ENCODE peak calls at places on chromosomes 12 and 14, in nine cellular contexts. W is lung; G is T follicular helper cell; S is psoas muscle; X is stimulated activated CD8-positive, alpha-beta memory T cell treated with anti-CD3 and anti-CD28 coated beads, Interleukin-4, amount 100 ng/mL, for 24 hours; H is NCI-H1105; D is effector memory CD8-positive, alpha-beta T cell; T is H4; L is neuronal stem cell. M is an unnamed sample.
A peak's percentile ranks its signal among the peaks of the same experiment; 100 is the strongest.

GRCh38 chr14:104353921-104354701 is 215.7 kb downstream of the KIF26A start:
- DNase-seq in W (no peak), G (no peak), S (peak; percentile 69), X (no peak), H (no peak), D (no peak), T (no peak), L (no peak), M (no peak)

GRCh38 chr14:39268393-39268792 is 34.7 kb downstream of the MIA2 start:
- DNase-seq in W (no peak), G (no peak), S (no peak), X (no peak), H (peak; percentile 38), D (no peak), T (no peak), L (no peak), M (no peak)

GRCh38 chr12:95446511-95446910 is 27.4 kb upstream of the METAP2 start:
- DNase-seq in W (no peak), G (no peak), S (peak; percentile 69), X (no peak), H (no peak), D (no peak), T (no peak), L (peak; percentile 47), M (no peak)

GRCh38 chr12:92341333-92341691 is 195.7 kb upstream of the BTG1 start:
- DNase-seq in W (no peak), G (no peak), S (no peak), X (no peak), H (no peak), D (no peak), T (no peak), L (no peak), M (no peak)

GRCh38 chr12:94038605-94039004 is 109.8 kb upstream of the PLXNC1 start:
- DNase-seq in W (no peak), G (no peak), S (no peak), X (no peak), H (no peak), D (no peak), T (no peak), L (no peak), M (no peak)

GRCh38 chr12:50842637-50843493 is at the start of gene TMPRSS12:
- DNase-seq in W (peak; percentile 47), G (no peak), S (no peak), X (no peak), H (no peak), D (no peak), T (no peak), L (no peak), M (no peak)

GRCh38 chr12:75657866-75658265 is 146.5 kb upstream of the KRR1 start:
- DNase-seq in W (no peak), G (no peak), S (no peak), X (no peak), H (no peak), D (no peak), T (no peak), L (no peak), M (no peak)

GRCh38 chr14:29148221-29148620 is 381.6 kb downstream of the FOXG1 start:
- DNase-seq in W (no peak), G (no peak), S (no peak), X (no peak), H (no peak), D (no peak), T (no peak), L (no peak), M (no peak)

GRCh38 chr12:54890339-54890738 is 36.0 kb downstream of the MUCL1 start:
- DNase-seq in W (no peak), G (no peak), S (no peak), X (no peak), H (no peak), D (no peak), T (no peak), L (no peak), M (no peak)

GRCh38 chr12:89353188-89353822 is 1.0 kb upstream of the DUSP6 start:
- DNase-seq in W (peak; percentile 76), G (no peak), S (peak; percentile 79), X (no peak), H (peak; percentile 66), D (peak; percentile 18), T (peak; percentile 43), L (peak; percentile 73), M (peak; percentile 10)

GRCh38 chr12:28800129-28800528 is 348.9 kb upstream of the FAR2 start:
- DNase-seq in W (no peak), G (no peak), S (no peak), X (no peak), H (no peak), D (no peak), T (no peak), L (no peak), M (no peak)

GRCh38 chr14:67391266-67391665 is 20.7 kb downstream of the PLEK2 start:
- DNase-seq in W (no peak), G (no peak), S (no peak), X (no peak), H (no peak), D (no peak), T (no peak), L (no peak), M (no peak)

GRCh38 chr12:1836241-1836803 is 16.0 kb downstream of the LRTM2 start:
- DNase-seq in W (no peak), G (no peak), S (no peak), X (no peak), H (no peak), D (no peak), T (no peak), L (no peak), M (no peak)

GRCh38 chr14:44988694-44989093 is 26.7 kb downstream of the TOGARAM1 start:
- DNase-seq in W (no peak), G (no peak), S (no peak), X (no peak), H (no peak), D (no peak), T (no peak), L (no peak), M (no peak)

GRCh38 chr12:52085682-52086180 is 6.2 kb downstream of the SMIM41 start:
- DNase-seq in W (no peak), G (no peak), S (no peak), X (no peak), H (no peak), D (no peak), T (no peak), L (no peak), M (no peak)

GRCh38 chr14:61601923-61602732 is 93.2 kb upstream of the HIF1A start:
- DNase-seq in W (no peak), G (no peak), S (no peak), X (no peak), H (no peak), D (no peak), T (no peak), L (no peak), M (no peak)

GRCh38 chr14:89139404-89140247 is 277.4 kb downstream of the FOXN3 start:
- DNase-seq in W (no peak), G (no peak), S (no peak), X (no peak), H (peak; percentile 3), D (no peak), T (no peak), L (no peak), M (no peak)

GRCh38 chr12:1692895-1693294 is 2.0 kb downstream of the ADIPOR2 start:
- DNase-seq in W (no peak), G (no peak), S (no peak), X (no peak), H (no peak), D (no peak), T (no peak), L (no peak), M (no peak)

GRCh38 chr14:52917732-52918131 is 33.1 kb downstream of the FERMT2 start:
- DNase-seq in W (no peak), G (no peak), S (no peak), X (no peak), H (no peak), D (no peak), T (no peak), L (no peak), M (no peak)

GRCh38 chr14:54486685-54487084 is 2.1 kb downstream of the GMFB start:
- DNase-seq in W (no peak), G (no peak), S (no peak), X (no peak), H (no peak), D (no peak), T (no peak), L (no peak), M (no peak)

GRCh38 chr12:113273053-113273725 is 51.9 kb downstream of the TPCN1 start:
- DNase-seq in W (no peak), G (no peak), S (peak; percentile 49), X (no peak), H (no peak), D (no peak), T (no peak), L (no peak), M (no peak)

GRCh38 chr12:13940466-13940865 is 40.9 kb downstream of the GRIN2B start:
- DNase-seq in W (no peak), G (no peak), S (no peak), X (no peak), H (no peak), D (no peak), T (no peak), L (no peak), M (no peak)

M was measured in T-helper 9 cell.